ENCODE peak calls at places on chromosomes 4 and X, in five cellular contexts. I, Q, A, P and T are unnamed samples.

GRCh38 chrX:25012793-25013592 is 2.8 kb downstream of the ARX start:
- DNase-seq in I (no peak), Q (peak; percentile 21), A (no peak), P (no peak), T (no peak)

GRCh38 chr4:73871911-73872310 is 2.7 kb downstream of the CXCL1 start:
- DNase-seq in I (no peak), Q (no peak), A (no peak), P (no peak), T (no peak)

GRCh38 chr4:17968721-17969120 is 52.8 kb downstream of the LCORL start:
- DNase-seq in I (no peak), Q (no peak), A (no peak), P (no peak), T (no peak)

GRCh38 chrX:72114306-72114705 is 17.4 kb downstream of the RTL5 start:
- DNase-seq in I (no peak), Q (no peak), A (no peak), P (no peak), T (no peak)

GRCh38 chr4:76830612-76831474 is 67.1 kb downstream of the SOWAHB start:
- DNase-seq in I (no peak), Q (no peak), A (no peak), P (no peak), T (peak; percentile 41)

GRCh38 chr4:122900314-122900713 is 22.1 kb downstream of the NUDT6 start:
- DNase-seq in I (no peak), Q (no peak), A (no peak), P (no peak), T (no peak)

GRCh38 chr4:146134761-146135160 is 40.8 kb upstream of the LSM6 start:
- DNase-seq in I (no peak), Q (no peak), A (no peak), P (no peak), T (no peak)

GRCh38 chrX:134622056-134622812 is 36.0 kb downstream of the PLAC1 start:
- DNase-seq in I (no peak), Q (peak; percentile 12), A (no peak), P (no peak), T (peak; percentile 79)

GRCh38 chrX:38220024-38220935 is at the start of gene SRPX:
- DNase-seq in I (peak; percentile 21), Q (peak; percentile 37), A (peak; percentile 7), P (no peak), T (peak; percentile 29)

GRCh38 chrX:40010550-40011364 is 87.0 kb downstream of the BCOR start:
- DNase-seq in I (no peak), Q (no peak), A (no peak), P (no peak), T (no peak)

GRCh38 chr4:83110970-83111369 is 3.6 kb downstream of the PLAC8 start:
- DNase-seq in I (no peak), Q (no peak), A (no peak), P (no peak), T (no peak)

GRCh38 chr4:118765399-118765798 is 70.5 kb downstream of the SEC24D start:
- DNase-seq in I (no peak), Q (no peak), A (no peak), P (no peak), T (peak; percentile 79)

GRCh38 chr4:11197942-11198341 is 230.8 kb downstream of the HS3ST1 start:
- DNase-seq in I (no peak), Q (no peak), A (no peak), P (no peak), T (no peak)

GRCh38 chr4:55675196-55675793 is 39.2 kb upstream of the NMU start:
- DNase-seq in I (no peak), Q (no peak), A (no peak), P (no peak), T (no peak)

GRCh38 chr4:186104895-186105720 is 604 bp downstream of the FAM149A start:
- DNase-seq in I (peak; percentile 24), Q (peak; percentile 52), A (no peak), P (no peak), T (no peak)

GRCh38 chrX:13164611-13165010 is 120.2 kb upstream of the FAM9C start:
- DNase-seq in I (no peak), Q (no peak), A (no peak), P (no peak), T (no peak)

GRCh38 chrX:28709421-28709820 is 122.2 kb downstream of the IL1RAPL1 start:
- DNase-seq in I (no peak), Q (no peak), A (no peak), P (no peak), T (no peak)

GRCh38 chrX:85379174-85379907 is at the start of gene POF1B:
- DNase-seq in I (no peak), Q (no peak), A (no peak), P (no peak), T (no peak)

GRCh38 chr4:84697615-84698201 is 114.8 kb downstream of the CDS1 start:
- DNase-seq in I (no peak), Q (no peak), A (no peak), P (no peak), T (no peak)

GRCh38 chr4:6580353-6580752 is 5.4 kb downstream of the MAN2B2 start:
- DNase-seq in I (no peak), Q (no peak), A (no peak), P (no peak), T (no peak)

GRCh38 chrX:70755850-70756249 is 152.7 kb downstream of the TEX11 start:
- DNase-seq in I (no peak), Q (peak; percentile 55), A (peak; percentile 38), P (no peak), T (no peak)

GRCh38 chrX:133005038-133005437 is 46.6 kb upstream of the HS6ST2 start:
- DNase-seq in I (peak; percentile 18), Q (no peak), A (no peak), P (no peak), T (no peak)

GRCh38 chr4:2397596-2398379 is 20.7 kb downstream of the ZFYVE28 start:
- DNase-seq in I (no peak), Q (no peak), A (no peak), P (no peak), T (no peak)

GRCh38 chrX:140480765-140481164 is 24.1 kb downstream of the SOX3 start:
- DNase-seq in I (no peak), Q (no peak), A (no peak), P (no peak), T (no peak)

GRCh38 chr4:54998991-54999390 is 126.4 kb downstream of the KDR start:
- DNase-seq in I (no peak), Q (no peak), A (no peak), P (no peak), T (no peak)

GRCh38 chr4:75412746-75413145 is 101.5 kb downstream of the RCHY1 start:
- DNase-seq in I (no peak), Q (no peak), A (no peak), P (no peak), T (no peak)

GRCh38 chr4:6280365-6280996 is 10.8 kb downstream of the WFS1 start:
- DNase-seq in I (no peak), Q (no peak), A (no peak), P (no peak), T (no peak)

GRCh38 chrX:119870626-119871131 is 854 bp downstream of the RNF113A start:
- DNase-seq in I (no peak), Q (no peak), A (no peak), P (no peak), T (no peak)

GRCh38 chr4:13599159-13599558 is 28.4 kb downstream of the BOD1L1 start:
- DNase-seq in I (no peak), Q (peak; percentile 45), A (no peak), P (no peak), T (no peak)

GRCh38 chr4:106092361-106093040 is 197.2 kb downstream of the NPNT start:
- DNase-seq in I (no peak), Q (no peak), A (no peak), P (no peak), T (no peak)

GRCh38 chrX:153925739-153926593 is at the start of gene ARHGAP4:
- DNase-seq in I (no peak), Q (peak; percentile 31), A (peak; percentile 26), P (no peak), T (no peak)

GRCh38 chrX:12949927-12950656 is 24.8 kb upstream of the TMSB4X start:
- DNase-seq in I (no peak), Q (no peak), A (peak; percentile 82), P (peak; percentile 62), T (no peak)